ENCODE peak calls at places on chromosome 3, in ten cellular contexts. One of them, this sample, is unnamed.
A peak's percentile ranks its signal among the peaks of the same experiment; 100 is the strongest.

GRCh38 chr3:17730318-17730967 is 12.0 kb downstream of the TBC1D5 start:
- DNase-seq in AG04450: peak; percentile 6
- DNase-seq in Peyer's patch: no peak
- DNase-seq in ovary: no peak
- DNase-seq in CD8-positive, alpha-beta memory T cell: no peak
- DNase-seq in effector memory CD4-positive, alpha-beta T cell: no peak
- DNase-seq in gastrocnemius medialis: no peak
- DNase-seq in CD8-positive, alpha-beta T cell: no peak
- DNase-seq in heart left ventricle: peak; percentile 64
- DNase-seq in PC-9: no peak
- DNase-seq in this sample: peak; percentile 50

GRCh38 chr3:71585891-71586809 is 2.6 kb upstream of the FOXP1 start:
- DNase-seq in AG04450: no peak
- DNase-seq in Peyer's patch: no peak
- DNase-seq in ovary: no peak
- DNase-seq in CD8-positive, alpha-beta memory T cell: peak; percentile 3
- DNase-seq in effector memory CD4-positive, alpha-beta T cell: no peak
- DNase-seq in gastrocnemius medialis: no peak
- DNase-seq in CD8-positive, alpha-beta T cell: no peak
- DNase-seq in heart left ventricle: no peak
- DNase-seq in PC-9: no peak
- DNase-seq in this sample: no peak

GRCh38 chr3:123706871-123707270 is 122.0 kb upstream of the HACD2 start:
- DNase-seq in AG04450: no peak
- DNase-seq in Peyer's patch: no peak
- DNase-seq in ovary: no peak
- DNase-seq in CD8-positive, alpha-beta memory T cell: no peak
- DNase-seq in effector memory CD4-positive, alpha-beta T cell: no peak
- DNase-seq in gastrocnemius medialis: no peak
- DNase-seq in CD8-positive, alpha-beta T cell: no peak
- DNase-seq in heart left ventricle: no peak
- DNase-seq in PC-9: no peak
- DNase-seq in this sample: no peak

GRCh38 chr3:127005864-127006500 is 23.1 kb downstream of the PLXNA1 start:
- DNase-seq in AG04450: no peak
- DNase-seq in Peyer's patch: no peak
- DNase-seq in ovary: no peak
- DNase-seq in CD8-positive, alpha-beta memory T cell: no peak
- DNase-seq in effector memory CD4-positive, alpha-beta T cell: no peak
- DNase-seq in gastrocnemius medialis: no peak
- DNase-seq in CD8-positive, alpha-beta T cell: no peak
- DNase-seq in heart left ventricle: no peak
- DNase-seq in PC-9: no peak
- DNase-seq in this sample: no peak

GRCh38 chr3:162996368-162996767 is 1499.8 kb downstream of the OTOL1 start:
- DNase-seq in AG04450: no peak
- DNase-seq in Peyer's patch: no peak
- DNase-seq in ovary: no peak
- DNase-seq in CD8-positive, alpha-beta memory T cell: no peak
- DNase-seq in effector memory CD4-positive, alpha-beta T cell: no peak
- DNase-seq in gastrocnemius medialis: no peak
- DNase-seq in CD8-positive, alpha-beta T cell: no peak
- DNase-seq in heart left ventricle: no peak
- DNase-seq in PC-9: no peak
- DNase-seq in this sample: no peak

GRCh38 chr3:53581671-53582070 is 87.3 kb downstream of the CACNA1D start:
- DNase-seq in AG04450: no peak
- DNase-seq in Peyer's patch: no peak
- DNase-seq in ovary: no peak
- DNase-seq in CD8-positive, alpha-beta memory T cell: no peak
- DNase-seq in effector memory CD4-positive, alpha-beta T cell: no peak
- DNase-seq in gastrocnemius medialis: no peak
- DNase-seq in CD8-positive, alpha-beta T cell: no peak
- DNase-seq in heart left ventricle: no peak
- DNase-seq in PC-9: no peak
- DNase-seq in this sample: no peak

GRCh38 chr3:122513386-122514122 is 1.2 kb downstream of the KPNA1 start:
- DNase-seq in AG04450: no peak
- DNase-seq in Peyer's patch: no peak
- DNase-seq in ovary: no peak
- DNase-seq in CD8-positive, alpha-beta memory T cell: no peak
- DNase-seq in effector memory CD4-positive, alpha-beta T cell: no peak
- DNase-seq in gastrocnemius medialis: peak; percentile 38
- DNase-seq in CD8-positive, alpha-beta T cell: no peak
- DNase-seq in heart left ventricle: no peak
- DNase-seq in PC-9: peak; percentile 69
- DNase-seq in this sample: no peak

GRCh38 chr3:60579734-60580133 is 671.5 kb downstream of the FHIT start:
- DNase-seq in AG04450: peak; percentile 61
- DNase-seq in Peyer's patch: no peak
- DNase-seq in ovary: no peak
- DNase-seq in CD8-positive, alpha-beta memory T cell: no peak
- DNase-seq in effector memory CD4-positive, alpha-beta T cell: no peak
- DNase-seq in gastrocnemius medialis: no peak
- DNase-seq in CD8-positive, alpha-beta T cell: no peak
- DNase-seq in heart left ventricle: no peak
- DNase-seq in PC-9: peak; percentile 35
- DNase-seq in this sample: no peak

GRCh38 chr3:71063768-71064287 is 519.7 kb downstream of the FOXP1 start:
- DNase-seq in AG04450: no peak
- DNase-seq in Peyer's patch: peak; percentile 62
- DNase-seq in ovary: peak; percentile 33
- DNase-seq in CD8-positive, alpha-beta memory T cell: no peak
- DNase-seq in effector memory CD4-positive, alpha-beta T cell: no peak
- DNase-seq in gastrocnemius medialis: peak; percentile 16
- DNase-seq in CD8-positive, alpha-beta T cell: no peak
- DNase-seq in heart left ventricle: peak; percentile 43
- DNase-seq in PC-9: no peak
- DNase-seq in this sample: no peak

GRCh38 chr3:36911990-36912804 is 32.7 kb downstream of the TRANK1 start:
- DNase-seq in AG04450: peak; percentile 81
- DNase-seq in Peyer's patch: no peak
- DNase-seq in ovary: no peak
- DNase-seq in CD8-positive, alpha-beta memory T cell: no peak
- DNase-seq in effector memory CD4-positive, alpha-beta T cell: no peak
- DNase-seq in gastrocnemius medialis: no peak
- DNase-seq in CD8-positive, alpha-beta T cell: no peak
- DNase-seq in heart left ventricle: no peak
- DNase-seq in PC-9: peak; percentile 77
- DNase-seq in this sample: no peak

GRCh38 chr3:185658504-185658912 is 72.4 kb downstream of the SENP2 start:
- DNase-seq in AG04450: peak; percentile 94
- DNase-seq in Peyer's patch: peak; percentile 80
- DNase-seq in ovary: peak; percentile 75
- DNase-seq in CD8-positive, alpha-beta memory T cell: no peak
- DNase-seq in effector memory CD4-positive, alpha-beta T cell: no peak
- DNase-seq in gastrocnemius medialis: peak; percentile 83
- DNase-seq in CD8-positive, alpha-beta T cell: no peak
- DNase-seq in heart left ventricle: no peak
- DNase-seq in PC-9: peak; percentile 83
- DNase-seq in this sample: peak; percentile 65

GRCh38 chr3:48695113-48695753 is 9.5 kb upstream of the NCKIPSD start:
- DNase-seq in AG04450: no peak
- DNase-seq in Peyer's patch: peak; percentile 64
- DNase-seq in ovary: peak; percentile 81
- DNase-seq in CD8-positive, alpha-beta memory T cell: no peak
- DNase-seq in effector memory CD4-positive, alpha-beta T cell: no peak
- DNase-seq in gastrocnemius medialis: peak; percentile 54
- DNase-seq in CD8-positive, alpha-beta T cell: no peak
- DNase-seq in heart left ventricle: peak; percentile 70
- DNase-seq in PC-9: no peak
- DNase-seq in this sample: peak; percentile 56

GRCh38 chr3:190180268-190180667 is 59.6 kb upstream of the P3H2 start:
- DNase-seq in AG04450: no peak
- DNase-seq in Peyer's patch: no peak
- DNase-seq in ovary: no peak
- DNase-seq in CD8-positive, alpha-beta memory T cell: no peak
- DNase-seq in effector memory CD4-positive, alpha-beta T cell: no peak
- DNase-seq in gastrocnemius medialis: no peak
- DNase-seq in CD8-positive, alpha-beta T cell: no peak
- DNase-seq in heart left ventricle: no peak
- DNase-seq in PC-9: no peak
- DNase-seq in this sample: no peak

GRCh38 chr3:149832086-149832485 is 19.1 kb downstream of the RNF13 start:
- DNase-seq in AG04450: no peak
- DNase-seq in Peyer's patch: no peak
- DNase-seq in ovary: no peak
- DNase-seq in CD8-positive, alpha-beta memory T cell: no peak
- DNase-seq in effector memory CD4-positive, alpha-beta T cell: no peak
- DNase-seq in gastrocnemius medialis: no peak
- DNase-seq in CD8-positive, alpha-beta T cell: no peak
- DNase-seq in heart left ventricle: no peak
- DNase-seq in PC-9: no peak
- DNase-seq in this sample: no peak
- H3K9me3 ChIP-seq in AG04450: peaks cover 7% of the 10 kb centered on the region
- H3K9me3 ChIP-seq in Peyer's patch: peaks cover 22% of the 10 kb centered on the region
- H3K9me3 ChIP-seq in ovary: peaks cover 3% of the 10 kb centered on the region
- H3K9me3 ChIP-seq in CD8-positive, alpha-beta memory T cell: peaks cover 26% of the 10 kb centered on the region
- H3K9me3 ChIP-seq in effector memory CD4-positive, alpha-beta T cell: peaks cover 11% of the 10 kb centered on the region
- H3K9me3 ChIP-seq in gastrocnemius medialis: no peaks in the 10 kb centered on the region
- H3K9me3 ChIP-seq in CD8-positive, alpha-beta T cell: peaks cover 7% of the 10 kb centered on the region
- H3K9me3 ChIP-seq in heart left ventricle: no peaks in the 10 kb centered on the region
- H3K9me3 ChIP-seq in PC-9: peaks cover 36% of the 10 kb centered on the region
- H3K9me3 ChIP-seq in this sample: peaks cover 26% of the 10 kb centered on the region

GRCh38 chr3:50373865-50374188 is 14.5 kb upstream of the TMEM115 start:
- DNase-seq in AG04450: no peak
- DNase-seq in Peyer's patch: no peak
- DNase-seq in ovary: no peak
- DNase-seq in CD8-positive, alpha-beta memory T cell: no peak
- DNase-seq in effector memory CD4-positive, alpha-beta T cell: no peak
- DNase-seq in gastrocnemius medialis: no peak
- DNase-seq in CD8-positive, alpha-beta T cell: no peak
- DNase-seq in heart left ventricle: no peak
- DNase-seq in PC-9: no peak
- DNase-seq in this sample: no peak

GRCh38 chr3:50372349-50372748 is 13.0 kb upstream of the TMEM115 start:
- DNase-seq in AG04450: no peak
- DNase-seq in Peyer's patch: peak; percentile 87
- DNase-seq in ovary: no peak
- DNase-seq in CD8-positive, alpha-beta memory T cell: no peak
- DNase-seq in effector memory CD4-positive, alpha-beta T cell: no peak
- DNase-seq in gastrocnemius medialis: no peak
- DNase-seq in CD8-positive, alpha-beta T cell: no peak
- DNase-seq in heart left ventricle: no peak
- DNase-seq in PC-9: no peak
- DNase-seq in this sample: peak; percentile 75

GRCh38 chr3:50374363-50375108 is 15.2 kb upstream of the TMEM115 start:
- DNase-seq in AG04450: no peak
- DNase-seq in Peyer's patch: no peak
- DNase-seq in ovary: no peak
- DNase-seq in CD8-positive, alpha-beta memory T cell: no peak
- DNase-seq in effector memory CD4-positive, alpha-beta T cell: no peak
- DNase-seq in gastrocnemius medialis: no peak
- DNase-seq in CD8-positive, alpha-beta T cell: no peak
- DNase-seq in heart left ventricle: no peak
- DNase-seq in PC-9: no peak
- DNase-seq in this sample: no peak

GRCh38 chr3:50375200-50375931 is 16.0 kb upstream of the TMEM115 start:
- DNase-seq in AG04450: no peak
- DNase-seq in Peyer's patch: no peak
- DNase-seq in ovary: no peak
- DNase-seq in CD8-positive, alpha-beta memory T cell: no peak
- DNase-seq in effector memory CD4-positive, alpha-beta T cell: no peak
- DNase-seq in gastrocnemius medialis: no peak
- DNase-seq in CD8-positive, alpha-beta T cell: no peak
- DNase-seq in heart left ventricle: no peak
- DNase-seq in PC-9: no peak
- DNase-seq in this sample: no peak

DNA sequence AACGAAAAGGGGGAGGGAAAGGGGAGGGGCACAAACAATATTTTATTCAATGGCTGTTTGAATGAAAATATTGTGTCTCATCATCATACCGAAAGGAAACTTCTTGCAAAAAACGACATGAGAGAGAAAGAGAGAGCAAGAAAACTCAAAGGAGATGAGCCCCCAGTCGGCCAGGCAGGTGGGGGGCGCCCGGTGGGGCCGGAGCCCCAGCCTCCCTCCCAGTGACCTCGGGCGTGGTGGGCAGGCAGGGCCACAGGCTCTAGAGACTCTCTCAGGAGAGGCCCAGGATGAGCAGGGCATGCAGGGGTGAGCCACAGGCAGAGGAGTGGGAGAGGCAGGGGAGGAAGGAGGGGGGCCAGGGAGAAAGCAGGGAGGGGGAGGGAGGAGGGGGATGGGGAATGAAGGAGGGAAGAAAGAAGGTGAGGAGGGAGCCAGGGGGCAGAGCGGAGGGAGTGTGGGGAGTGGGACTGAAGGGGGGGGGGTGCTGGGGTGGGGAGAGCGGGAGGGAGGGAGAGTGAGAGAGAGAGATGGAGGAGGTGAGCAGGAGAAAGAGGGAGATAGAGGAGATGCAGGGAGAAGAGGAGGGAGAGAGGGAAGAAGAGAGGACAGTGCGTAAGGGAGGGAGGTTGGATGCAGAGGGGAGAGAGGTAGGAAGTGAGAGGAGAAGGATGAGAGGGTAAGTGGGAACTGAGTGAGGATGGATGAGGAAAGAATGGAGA is 14.0 kb upstream of the TMEM115 start:
- DNase-seq in AG04450: no peak
- DNase-seq in Peyer's patch: no peak
- DNase-seq in ovary: no peak
- DNase-seq in CD8-positive, alpha-beta memory T cell: no peak
- DNase-seq in effector memory CD4-positive, alpha-beta T cell: no peak
- DNase-seq in gastrocnemius medialis: no peak
- DNase-seq in CD8-positive, alpha-beta T cell: no peak
- DNase-seq in heart left ventricle: no peak
- DNase-seq in PC-9: no peak
- DNase-seq in this sample: no peak
- H3K9me3 ChIP-seq in AG04450: no peaks in the 10 kb centered on the region
- H3K9me3 ChIP-seq in Peyer's patch: no peaks in the 10 kb centered on the region
- H3K9me3 ChIP-seq in ovary: no peaks in the 10 kb centered on the region
- H3K9me3 ChIP-seq in CD8-positive, alpha-beta memory T cell: no peaks in the 10 kb centered on the region
- H3K9me3 ChIP-seq in effector memory CD4-positive, alpha-beta T cell: no peaks in the 10 kb centered on the region
- H3K9me3 ChIP-seq in gastrocnemius medialis: no peaks in the 10 kb centered on the region
- H3K9me3 ChIP-seq in CD8-positive, alpha-beta T cell: no peaks in the 10 kb centered on the region
- H3K9me3 ChIP-seq in heart left ventricle: no peaks in the 10 kb centered on the region
- H3K9me3 ChIP-seq in PC-9: no peaks in the 10 kb centered on the region
- H3K9me3 ChIP-seq in this sample: no peaks in the 10 kb centered on the region

GRCh38 chr3:42314411-42314810 is 48.4 kb upstream of the CCK start:
- DNase-seq in AG04450: no peak
- DNase-seq in Peyer's patch: no peak
- DNase-seq in ovary: no peak
- DNase-seq in CD8-positive, alpha-beta memory T cell: no peak
- DNase-seq in effector memory CD4-positive, alpha-beta T cell: no peak
- DNase-seq in gastrocnemius medialis: no peak
- DNase-seq in CD8-positive, alpha-beta T cell: no peak
- DNase-seq in heart left ventricle: no peak
- DNase-seq in PC-9: no peak
- DNase-seq in this sample: no peak

GRCh38 chr3:42317137-42317536 is 51.2 kb upstream of the CCK start:
- DNase-seq in AG04450: no peak
- DNase-seq in Peyer's patch: no peak
- DNase-seq in ovary: no peak
- DNase-seq in CD8-positive, alpha-beta memory T cell: no peak
- DNase-seq in effector memory CD4-positive, alpha-beta T cell: no peak
- DNase-seq in gastrocnemius medialis: no peak
- DNase-seq in CD8-positive, alpha-beta T cell: no peak
- DNase-seq in heart left ventricle: no peak
- DNase-seq in PC-9: no peak
- DNase-seq in this sample: no peak
- H3K9me3 ChIP-seq in AG04450: peaks cover 2% of the 10 kb centered on the region
- H3K9me3 ChIP-seq in Peyer's patch: peaks cover 7% of the 10 kb centered on the region
- H3K9me3 ChIP-seq in ovary: no peaks in the 10 kb centered on the region
- H3K9me3 ChIP-seq in CD8-positive, alpha-beta memory T cell: no peaks in the 10 kb centered on the region
- H3K9me3 ChIP-seq in effector memory CD4-positive, alpha-beta T cell: peaks cover 6% of the 10 kb centered on the region
- H3K9me3 ChIP-seq in gastrocnemius medialis: no peaks in the 10 kb centered on the region
- H3K9me3 ChIP-seq in CD8-positive, alpha-beta T cell: no peaks in the 10 kb centered on the region
- H3K9me3 ChIP-seq in heart left ventricle: no peaks in the 10 kb centered on the region
- H3K9me3 ChIP-seq in PC-9: peaks cover 6% of the 10 kb centered on the region
- H3K9me3 ChIP-seq in this sample: peaks cover 32% of the 10 kb centered on the region

GRCh38 chr3:177733936-177734335 is 536.7 kb upstream of the TBL1XR1 start:
- DNase-seq in AG04450: no peak
- DNase-seq in Peyer's patch: no peak
- DNase-seq in ovary: no peak
- DNase-seq in CD8-positive, alpha-beta memory T cell: no peak
- DNase-seq in effector memory CD4-positive, alpha-beta T cell: no peak
- DNase-seq in gastrocnemius medialis: no peak
- DNase-seq in CD8-positive, alpha-beta T cell: no peak
- DNase-seq in heart left ventricle: no peak
- DNase-seq in PC-9: no peak
- DNase-seq in this sample: no peak
- H3K9me3 ChIP-seq in AG04450: no peaks in the 10 kb centered on the region
- H3K9me3 ChIP-seq in Peyer's patch: no peaks in the 10 kb centered on the region
- H3K9me3 ChIP-seq in ovary: no peaks in the 10 kb centered on the region
- H3K9me3 ChIP-seq in CD8-positive, alpha-beta memory T cell: no peaks in the 10 kb centered on the region
- H3K9me3 ChIP-seq in effector memory CD4-positive, alpha-beta T cell: no peaks in the 10 kb centered on the region
- H3K9me3 ChIP-seq in gastrocnemius medialis: no peaks in the 10 kb centered on the region
- H3K9me3 ChIP-seq in CD8-positive, alpha-beta T cell: no peaks in the 10 kb centered on the region
- H3K9me3 ChIP-seq in heart left ventricle: no peaks in the 10 kb centered on the region
- H3K9me3 ChIP-seq in PC-9: peaks cover 8% of the 10 kb centered on the region
- H3K9me3 ChIP-seq in this sample: no peaks in the 10 kb centered on the region